ENCODE peak calls at places on chromosomes 7 and 10, in seven cellular contexts. D is HS-27A, G is cardiac fibroblast, O is HepG2, B is natural killer cell, H is AG08396, P is mucosa of gallbladder. K is an unnamed sample.

GRCh38 chr10:127344346-127344745 is 148.0 kb upstream of the INSYN2A start:
- DNase-seq in D (no peak), B (no peak), G (no peak), H (no peak), P (no peak), O (no peak), K (no peak)

GRCh38 chr7:20381406-20382034 is 50.8 kb downstream of the ITGB8 start:
- DNase-seq in G (no peak), O (no peak), D (no peak), B (no peak), P (no peak), H (no peak), K (no peak)

GRCh38 chr7:128840326-128841170 is 10.3 kb downstream of the FLNC start:
- DNase-seq in H (no peak), P (no peak), O (no peak), B (no peak), D (no peak), G (no peak), K (no peak)

GRCh38 chr7:155998766-155999630 is 186.7 kb upstream of the SHH start:
- DNase-seq in G (no peak), B (no peak), O (no peak), D (no peak), P (no peak), H (no peak), K (no peak)

GRCh38 chr7:120792861-120793130 is 65.1 kb downstream of the TSPAN12 start:
- DNase-seq in G (peak), O (no peak), P (no peak), B (no peak), D (no peak), H (no peak), K (no peak)

GRCh38 chr10:110118891-110119621 is 88.3 kb upstream of the MXI1 start:
- DNase-seq in O (no peak), G (no peak), H (no peak), D (no peak), B (no peak), P (no peak), K (no peak)

GRCh38 chr7:151796091-151796870 is 80.6 kb downstream of the PRKAG2 start:
- DNase-seq in H (peak), G (peak), P (no peak), O (no peak), D (no peak), B (no peak), K (peak)

GRCh38 chr10:104130041-104130440 is 8.1 kb downstream of the SFR1 start:
- DNase-seq in H (no peak), P (no peak), D (no peak), B (no peak), G (peak), O (no peak), K (no peak)

K was measured in stomach.